ENCODE peak calls at places on chromosomes 13 and 19, in nine cellular contexts. J is kidney epithelial cell; F is pancreas; K is fibroblast of pulmonary artery; N is nephron progenitor cell; E is neural crest cell; M is body of pancreas; X is activated B cell treated with CpG ODN at 0.5 μM for 24 hours; B is activated CD8-positive, alpha-beta T cell treated with anti-CD3 and anti-CD28 coated beads for 36 hours. S is an unnamed sample.

GRCh38 chr13:112711528-112712265 is 21.9 kb downstream of the ATP11A start:
- DNase-seq in N (peak; percentile 45), J (peak; percentile 95), B (peak; percentile 46), E (peak; percentile 31), K (peak; percentile 97), X (no peak), M (peak; percentile 61), F (no peak), S (peak; percentile 89)

GRCh38 chr13:73827434-73827833 is 306.8 kb downstream of the KLF12 start:
- DNase-seq in M (no peak), B (no peak), K (no peak), F (no peak), X (no peak), N (no peak), E (no peak), J (no peak), S (no peak)

GRCh38 chr13:22014469-22014868 is 343.6 kb downstream of the FGF9 start:
- DNase-seq in E (no peak), F (no peak), X (no peak), J (no peak), N (no peak), K (no peak), B (no peak), M (no peak), S (no peak)

GRCh38 chr13:61546911-61547310 is 131.3 kb upstream of the PCDH20 start:
- DNase-seq in J (no peak), X (no peak), M (no peak), K (no peak), B (no peak), N (no peak), E (no peak), F (no peak), S (no peak)

GRCh38 chr19:53909471-53910169 is 542 bp downstream of the CACNG7 start:
- DNase-seq in X (no peak), M (no peak), F (no peak), J (no peak), B (no peak), K (no peak), N (no peak), E (no peak), S (no peak)

GRCh38 chr13:44759723-44760360 is 183.7 kb upstream of the TSC22D1 start:
- DNase-seq in B (no peak), N (no peak), J (no peak), K (peak; percentile 23), M (peak; percentile 83), F (peak; percentile 83), X (no peak), E (no peak), S (no peak)

GRCh38 chr19:32881766-32882165 is 12.2 kb upstream of the SLC7A9 start:
- DNase-seq in F (no peak), X (no peak), E (no peak), M (no peak), J (no peak), N (no peak), B (no peak), K (no peak), S (no peak)

GRCh38 chr19:46288896-46289588 is 7.8 kb upstream of the HIF3A start:
- DNase-seq in N (no peak), E (no peak), X (no peak), J (peak; percentile 67), F (no peak), K (peak; percentile 98), B (no peak), M (no peak), S (no peak)

GRCh38 chr13:111423168-111423785 is 102.8 kb downstream of the TEX29 start:
- DNase-seq in E (no peak), K (no peak), X (no peak), M (no peak), J (peak; percentile 18), B (no peak), N (no peak), F (no peak), S (peak; percentile 49)

GRCh38 chr13:91537376-91537775 is 139.0 kb downstream of the GPC5 start:
- DNase-seq in B (no peak), M (no peak), E (no peak), F (no peak), J (no peak), K (no peak), N (no peak), X (no peak), S (no peak)

GRCh38 chr19:16032509-16033135 is 43.7 kb upstream of the TPM4 start:
- DNase-seq in K (no peak), X (no peak), J (no peak), F (no peak), N (no peak), M (no peak), B (no peak), E (no peak), S (no peak)

GRCh38 chr13:20350819-20351218 is 118.7 kb upstream of the GJB6 start:
- DNase-seq in J (no peak), E (no peak), X (no peak), F (no peak), N (no peak), M (no peak), B (no peak), K (no peak), S (no peak)

GRCh38 chr13:20351279-20352022 is 119.3 kb upstream of the GJB6 start:
- DNase-seq in F (no peak), M (no peak), E (no peak), K (peak; percentile 47), B (no peak), N (no peak), X (no peak), J (no peak), S (no peak)

GRCh38 chr13:20354722-20355121 is 122.6 kb upstream of the GJB6 start:
- DNase-seq in B (no peak), F (no peak), X (no peak), N (no peak), E (no peak), M (no peak), K (no peak), J (no peak), S (no peak)

GRCh38 chr13:20356437-20356836 is 124.3 kb upstream of the GJB6 start:
- DNase-seq in J (no peak), B (no peak), E (no peak), F (no peak), K (no peak), X (no peak), M (no peak), N (peak; percentile 30), S (no peak)

GRCh38 chr13:20353973-20354372 is 121.9 kb upstream of the GJB6 start:
- DNase-seq in K (peak; percentile 62), M (no peak), E (no peak), F (no peak), B (no peak), N (no peak), X (no peak), J (no peak), S (no peak)
- TF ChIP-seq CTCF in K (peak; percentile 29), M (no peak), E (peak; percentile 27), F (no peak), B (no peak), N (no peak), X (no peak), J (no peak), S (no peak)

GRCh38 chr19:4386038-4386782 is 14.1 kb downstream of the SH3GL1 start:
- DNase-seq in F (no peak), X (no peak), M (no peak), E (no peak), N (no peak), J (no peak), B (no peak), K (no peak), S (no peak)
- TF ChIP-seq CTCF in F (no peak), X (no peak), M (no peak), E (peak; percentile 24), N (no peak), J (no peak), B (no peak), K (peak; percentile 10), S (no peak)

GRCh38 chr19:42325896-42326771 is 699 bp downstream of the MEGF8 start:
- DNase-seq in J (no peak), M (peak; percentile 22), E (peak; percentile 12), X (peak; percentile 45), F (peak; percentile 81), K (no peak), B (peak; percentile 43), N (peak; percentile 50), S (no peak)
- TF ChIP-seq CTCF in J (peak; percentile 7), M (no peak), E (peak; percentile 24), X (no peak), F (no peak), K (no peak), B (no peak), N (peak; percentile 9), S (no peak)

GRCh38 chr19:12611361-12611699 is 610 bp downstream of the ZNF791 start:
- DNase-seq in E (peak; percentile 39), X (no peak), K (peak; percentile 76), J (no peak), B (no peak), M (peak; percentile 74), F (peak; percentile 75), N (peak; percentile 64), S (peak; percentile 72)

GRCh38 chr19:12606796-12607195 is 3.8 kb downstream of the ZNF490 start:
- DNase-seq in K (no peak), X (no peak), N (no peak), J (no peak), E (no peak), M (no peak), F (no peak), B (no peak), S (no peak)

GRCh38 chr19:12610540-12611360 is at the start of the genes ZNF490 and ZNF791:
- DNase-seq in N (peak; percentile 97), J (peak; percentile 83), F (peak; percentile 98), E (peak; percentile 96), M (peak; percentile 98), X (peak; percentile 89), B (peak; percentile 99), K (peak; percentile 98), S (peak; percentile 96)
- TF ChIP-seq CTCF in N (no peak), J (peak; percentile 6), F (no peak), E (no peak), M (no peak), X (no peak), B (no peak), K (no peak), S (no peak)

DNA sequence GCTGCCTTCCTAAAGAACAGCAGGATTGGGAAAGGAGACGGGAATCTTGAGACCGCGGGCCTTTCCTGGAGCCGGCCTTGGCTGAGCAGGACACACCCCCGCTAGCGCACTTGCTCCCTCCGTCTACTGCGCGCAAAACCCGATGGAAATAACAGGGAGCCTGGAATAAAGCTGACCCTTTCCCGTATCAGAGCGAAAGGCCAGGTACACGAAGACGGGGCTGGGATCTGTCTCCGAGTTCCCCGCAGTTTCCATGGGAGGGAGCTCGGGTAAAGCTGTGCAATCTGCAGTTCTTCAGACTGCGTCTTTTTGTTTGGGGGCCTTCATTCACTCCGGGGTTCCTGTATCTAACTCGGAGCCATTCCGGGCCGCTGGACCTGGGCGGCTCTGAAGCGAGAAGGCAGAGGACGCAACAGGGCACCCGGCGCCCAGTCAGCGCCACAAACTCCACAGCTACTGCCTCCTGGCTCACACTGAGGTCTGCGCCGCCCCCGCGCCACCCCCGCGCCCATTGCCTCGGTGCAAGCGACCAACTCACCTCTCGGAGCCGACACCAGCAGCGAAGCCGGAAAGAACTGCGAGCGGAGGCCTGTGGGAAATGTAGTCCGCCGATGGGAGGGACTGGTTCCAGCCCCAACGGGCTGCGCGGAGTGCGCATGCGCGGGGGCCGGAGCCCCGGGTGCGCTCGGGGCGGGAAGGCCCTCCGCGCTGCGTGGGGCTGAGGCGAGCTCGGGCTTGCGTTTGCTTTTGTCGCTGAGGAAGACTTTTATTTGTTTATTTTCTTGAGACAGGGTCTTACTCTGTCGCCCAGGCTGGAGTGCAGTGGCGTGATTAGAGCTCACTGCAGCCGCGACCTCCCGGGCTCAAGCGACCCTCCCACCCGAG is at the start of gene ZFP14:
- DNase-seq in B (peak; percentile 97), F (peak; percentile 97), E (peak; percentile 80), K (peak; percentile 94), J (peak; percentile 65), X (peak; percentile 92), M (peak; percentile 94), N (peak; percentile 89), S (peak; percentile 96)
- TF ChIP-seq CTCF in B (no peak), F (no peak), E (no peak), K (peak; percentile 23), J (peak; percentile 26), X (no peak), M (peak; percentile 20), N (no peak), S (no peak)